ENCODE peak calls at places on chromosome 1, in six cellular contexts. F is A549; D is fibroblast of lung; W is endodermal cell; Q is MM.1S; S is CD8-positive, alpha-beta T cell. J is an unnamed sample.

GRCh38 chr1:20834192-20834591 is 47.1 kb upstream of the HP1BP3 start:
- DNase-seq in F (no peak), D (no peak), W (no peak), Q (no peak), S (no peak), J (no peak)

GRCh38 chr1:184036517-184036949 is 995 bp downstream of the COLGALT2 start:
- DNase-seq in F (peak), D (peak), W (peak), Q (no peak), S (no peak), J (no peak)

GRCh38 chr1:69045572-69045971 is 522.1 kb upstream of the LRRC7 start:
- DNase-seq in F (no peak), D (no peak), W (no peak), Q (no peak), S (no peak), J (no peak)

GRCh38 chr1:110872366-110872744 is 593 bp upstream of the CD53 start:
- DNase-seq in F (no peak), D (no peak), W (no peak), Q (no peak), S (no peak), J (no peak)

GRCh38 chr1:186202174-186202843 is 172.7 kb downstream of the TPR start:
- DNase-seq in F (no peak), D (peak), W (no peak), Q (no peak), S (no peak), J (peak)

GRCh38 chr1:995665-996633 is 3.9 kb downstream of the HES4 start:
- DNase-seq in F (peak), D (no peak), W (peak), Q (no peak), S (no peak), J (no peak)

GRCh38 chr1:63679076-63679475 is 85.9 kb downstream of the PGM1 start:
- DNase-seq in F (no peak), D (no peak), W (no peak), Q (no peak), S (no peak), J (no peak)

GRCh38 chr1:149936076-149936991 is at the start of gene MTMR11:
- DNase-seq in F (peak), D (peak), W (peak), Q (no peak), S (no peak), J (peak)

GRCh38 chr1:33763406-33763805 is 100.5 kb upstream of the HMGB4 start:
- DNase-seq in F (no peak), D (no peak), W (peak), Q (no peak), S (no peak), J (peak)

GRCh38 chr1:147580200-147580557 is 38.9 kb downstream of the BCL9 start:
- DNase-seq in F (no peak), D (peak), W (no peak), Q (no peak), S (no peak), J (peak)

GRCh38 chr1:51986718-51987117 is 3.8 kb downstream of the RAB3B start:
- DNase-seq in F (no peak), D (no peak), W (no peak), Q (no peak), S (no peak), J (no peak)

GRCh38 chr1:26358411-26359384 is 4.8 kb upstream of the CRYBG2 start:
- DNase-seq in F (peak), D (no peak), W (peak), Q (peak), S (peak), J (no peak)
- H3K4me3 ChIP-seq in F (no peak), D (no peak), W (no peak), Q (no peak), S (no peak), J (no peak)

DNA sequence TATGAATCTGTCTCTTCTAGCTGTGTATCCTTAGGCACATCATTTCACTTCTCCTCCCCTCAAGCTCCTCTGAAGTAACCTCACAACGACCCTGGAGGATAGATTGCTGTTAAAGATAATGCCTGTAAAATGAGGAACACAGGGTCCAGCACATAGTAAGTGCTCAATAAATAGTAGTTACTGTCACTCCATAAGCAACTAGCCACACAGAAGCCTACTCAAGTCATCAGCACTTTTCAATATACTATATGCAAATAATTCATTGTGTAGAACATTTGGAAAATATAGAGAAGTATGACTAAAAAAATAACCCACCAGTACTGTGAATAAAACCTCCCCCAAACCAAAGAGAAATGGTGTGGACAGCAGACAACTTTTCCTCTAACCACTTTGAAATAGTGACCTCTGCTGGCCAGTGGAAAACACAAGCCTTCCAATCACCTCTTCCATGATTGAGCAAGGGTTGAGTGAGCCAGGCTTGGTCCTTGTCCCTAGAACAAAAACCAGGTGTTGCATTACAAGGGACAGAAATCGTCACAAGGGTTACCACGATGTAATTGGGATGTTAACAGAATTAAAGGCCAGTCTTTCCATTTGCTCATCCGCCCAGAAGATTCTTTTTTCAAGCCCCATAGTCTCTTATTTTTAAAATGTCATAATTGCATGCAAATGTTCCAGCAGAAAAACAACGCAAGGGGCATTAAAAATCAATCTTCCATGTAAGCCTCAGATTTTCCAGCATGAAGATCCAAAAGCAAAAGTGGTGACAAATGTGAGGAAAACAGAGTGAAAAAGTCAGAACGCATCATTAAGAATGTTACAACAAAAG is 15.7 kb upstream of the GLIS1 start:
- DNase-seq in F (peak), D (peak), W (peak), Q (peak), S (no peak), J (peak)
- TF ChIP-seq CTCF in F (peak), D (peak), W (peak), Q (peak), S (peak), J (peak)

DNA sequence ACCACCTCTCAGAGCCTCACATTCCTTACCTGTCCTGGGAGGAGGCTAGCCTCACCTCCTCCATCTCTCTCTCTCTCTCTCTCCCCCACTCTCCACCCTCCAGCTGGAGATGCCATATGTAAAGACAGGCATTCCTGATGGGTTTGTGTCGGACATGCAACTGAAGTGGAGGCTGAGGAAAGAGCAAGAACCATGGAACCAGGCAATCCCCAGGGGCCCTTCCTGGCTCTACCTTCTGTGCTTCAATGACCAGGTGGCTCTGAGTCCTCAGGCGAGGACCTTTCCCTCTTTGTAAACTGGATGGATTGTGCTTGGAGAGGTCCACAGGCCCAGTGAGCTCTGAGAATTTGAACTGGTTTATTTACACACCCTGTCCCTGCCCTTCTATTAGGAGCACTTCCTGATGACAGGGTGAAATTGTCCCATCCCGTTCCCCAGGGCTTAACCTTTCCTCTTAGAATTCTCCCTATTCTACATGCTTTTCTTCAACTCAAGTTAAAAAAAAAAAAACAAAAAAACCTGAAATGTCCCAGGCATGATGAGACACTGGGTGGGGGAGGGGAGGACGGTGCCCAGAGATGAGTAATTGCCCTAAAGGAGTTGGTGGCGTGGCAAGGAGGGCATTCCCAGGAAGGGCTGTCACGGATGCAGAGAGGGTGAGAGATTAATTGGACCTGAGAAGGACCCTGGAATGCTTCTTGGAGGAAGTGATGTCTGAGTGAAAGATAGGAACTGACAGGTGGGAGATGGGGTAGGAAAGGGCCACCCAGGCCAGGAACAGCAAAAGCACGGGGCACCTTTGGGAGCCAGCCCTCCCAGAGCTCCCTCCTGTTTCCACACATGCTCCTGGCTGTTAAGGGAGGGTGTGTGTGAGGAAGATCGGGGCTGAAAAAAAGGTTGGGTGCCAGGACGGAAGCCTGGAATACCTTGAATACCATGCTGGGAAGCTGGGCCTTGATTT is 50.2 kb upstream of the WASF2 start:
- DNase-seq in F (peak), D (no peak), W (no peak), Q (no peak), S (no peak), J (peak)
- H3K4me3 ChIP-seq in F (no peak), D (no peak), W (no peak), Q (no peak), S (no peak), J (no peak)

DNA sequence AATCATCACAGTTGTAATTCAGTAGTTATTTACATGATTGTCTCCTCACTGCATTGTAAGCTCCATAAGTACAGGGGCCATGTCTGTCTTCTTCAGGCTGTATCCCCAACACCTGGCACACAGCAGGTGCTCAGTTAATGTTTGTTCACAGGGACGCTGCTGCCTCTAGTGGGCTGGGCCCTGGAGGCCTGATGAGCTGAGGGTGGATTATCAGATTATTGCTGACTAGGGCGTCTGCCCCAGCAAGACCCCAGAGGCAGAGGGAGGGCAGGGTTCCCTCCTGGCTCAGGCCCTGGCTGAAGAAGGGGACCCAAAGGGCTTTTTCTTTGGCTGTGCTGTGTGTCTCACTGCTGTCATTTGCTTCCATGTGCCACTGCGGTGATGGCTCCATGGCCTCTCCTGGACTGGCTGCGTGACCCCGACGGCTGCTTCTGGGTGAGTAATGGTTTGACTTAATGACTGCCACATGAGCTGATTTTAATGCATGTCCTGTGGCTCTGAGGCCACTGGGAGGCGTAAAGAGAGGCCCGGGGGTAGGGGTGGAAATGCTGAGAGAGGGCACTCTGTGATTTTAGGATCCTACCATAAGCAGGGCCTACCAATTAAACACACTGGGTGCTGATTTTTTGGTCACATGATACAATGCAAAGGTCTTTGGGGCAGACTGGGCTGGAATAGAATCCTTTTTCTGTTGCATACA is 20.8 kb upstream of the EPB41 start:
- DNase-seq in F (no peak), D (no peak), W (peak), Q (no peak), S (no peak), J (peak)
- TF ChIP-seq CTCF in F (no peak), D (peak), W (peak), Q (peak), S (peak), J (peak)

DNA sequence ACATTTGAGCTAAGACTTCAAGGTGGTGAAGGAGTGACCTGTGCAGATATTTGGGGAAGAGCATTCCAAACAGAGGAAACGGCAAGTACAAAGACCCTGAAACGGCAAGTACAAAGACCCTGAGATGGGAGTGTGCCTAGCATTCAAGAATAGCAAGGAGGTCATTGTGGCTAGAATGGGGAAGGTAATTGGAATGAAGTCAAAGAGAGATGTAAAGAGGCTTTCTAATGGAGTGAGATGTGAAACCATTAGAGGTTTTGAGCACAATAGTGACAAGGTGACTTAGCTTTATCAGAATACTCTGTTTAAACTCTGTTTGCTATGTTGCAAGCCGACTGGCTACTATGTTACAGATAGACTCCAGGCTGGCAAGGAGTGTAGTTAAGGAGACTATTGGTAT is 4.4 kb downstream of the CDC7 start:
- DNase-seq in F (no peak), D (no peak), W (no peak), Q (no peak), S (no peak), J (no peak)
- H3K4me3 ChIP-seq in F (no peak), D (no peak), W (peak), Q (no peak), S (no peak), J (no peak)

GRCh38 chr1:215682232-215682631 is 115.1 kb downstream of the KCTD3 start:
- DNase-seq in F (peak), D (no peak), W (no peak), Q (peak), S (no peak), J (no peak)

GRCh38 chr1:215679231-215679630 is 112.1 kb downstream of the KCTD3 start:
- DNase-seq in F (no peak), D (no peak), W (no peak), Q (no peak), S (no peak), J (no peak)

GRCh38 chr1:215672482-215672881 is 105.4 kb downstream of the KCTD3 start:
- DNase-seq in F (no peak), D (no peak), W (no peak), Q (no peak), S (no peak), J (no peak)

GRCh38 chr1:215673943-215674342 is 106.8 kb downstream of the KCTD3 start:
- DNase-seq in F (no peak), D (no peak), W (no peak), Q (no peak), S (no peak), J (no peak)

DNA sequence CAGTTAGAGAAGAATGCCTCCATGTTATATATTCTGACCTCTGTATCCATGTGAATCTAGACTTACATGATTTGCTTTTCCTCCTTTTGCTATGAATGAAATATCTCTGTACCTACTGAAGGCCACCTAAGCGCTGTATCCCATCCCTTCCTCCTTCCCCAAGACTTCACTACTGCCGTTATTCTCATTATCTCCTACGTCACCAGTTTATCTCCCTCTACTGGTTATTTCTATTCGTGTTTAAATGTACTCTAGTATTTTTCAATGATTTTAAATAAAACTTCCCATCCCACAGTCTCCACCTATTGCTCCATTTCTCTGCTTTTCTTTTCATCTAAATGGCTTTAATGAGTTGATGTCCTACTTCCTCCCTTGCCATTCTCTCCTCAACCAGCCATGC is 110.0 kb downstream of the KCTD3 start:
- DNase-seq in F (no peak), D (no peak), W (no peak), Q (no peak), S (no peak), J (no peak)
- TF ChIP-seq CTCF in F (no peak), D (no peak), W (peak), Q (no peak), S (no peak), J (no peak)

GRCh38 chr1:246959944-246960693 is 28.4 kb upstream of the AHCTF1 start:
- DNase-seq in F (no peak), D (peak), W (no peak), Q (no peak), S (no peak), J (peak)
- H3K4me3 ChIP-seq in F (no peak), D (no peak), W (no peak), Q (no peak), S (no peak), J (no peak)

GRCh38 chr1:161763522-161764098 is 2.5 kb upstream of the ATF6 start:
- DNase-seq in F (peak), D (no peak), W (peak), Q (peak), S (peak), J (no peak)
- TF ChIP-seq CTCF in F (peak), D (peak), W (peak), Q (peak), S (peak), J (peak)